ENCODE peak calls at places on chromosomes 4 and X, in seven cellular contexts. Y is stomach, W is HCT116, U is transverse colon, X is breast epithelium, Q is HL-60, I is spleen. P is an unnamed sample.

GRCh38 chr4:37244583-37245390 is at the start of gene NWD2:
- DNase-seq in Y (no peak), W (no peak), U (peak; percentile 13), X (no peak), Q (no peak), I (no peak), P (no peak)

GRCh38 chr4:1661695-1662094 is 22.4 kb downstream of the FAM53A start:
- DNase-seq in Y (no peak), W (peak; percentile 48), U (no peak), X (no peak), Q (no peak), I (no peak), P (no peak)

GRCh38 chr4:77308843-77309242 is 151.8 kb downstream of the CCNG2 start:
- DNase-seq in Y (no peak), W (peak; percentile 10), U (no peak), X (no peak), Q (peak; percentile 14), I (no peak), P (no peak)

GRCh38 chrX:23525531-23525930 is 141.8 kb upstream of the PRDX4 start:
- DNase-seq in Y (peak; percentile 48), W (no peak), U (no peak), X (peak; percentile 52), Q (no peak), I (no peak), P (no peak)

GRCh38 chr4:134337584-134337983 is 136.0 kb upstream of the PABPC4L start:
- DNase-seq in Y (no peak), W (no peak), U (no peak), X (no peak), Q (no peak), I (no peak), P (no peak)

GRCh38 chr4:94758141-94758699 is 465 bp downstream of the BMPR1B start:
- DNase-seq in Y (no peak), W (no peak), U (peak; percentile 13), X (no peak), Q (no peak), I (peak; percentile 76), P (no peak)

GRCh38 chr4:121182296-121182695 is 18.2 kb upstream of the TNIP3 start:
- DNase-seq in Y (no peak), W (no peak), U (no peak), X (no peak), Q (no peak), I (no peak), P (no peak)

GRCh38 chrX:34764842-34765241 is 107.8 kb upstream of the TMEM47 start:
- DNase-seq in Y (no peak), W (no peak), U (no peak), X (no peak), Q (no peak), I (no peak), P (no peak)

GRCh38 chrX:155231163-155231562 is 14.9 kb downstream of the VBP1 start:
- DNase-seq in Y (no peak), W (no peak), U (no peak), X (no peak), Q (no peak), I (no peak), P (no peak)

GRCh38 chr4:38141808-38142500 is 181.8 kb downstream of the PTTG2 start:
- DNase-seq in Y (no peak), W (no peak), U (no peak), X (no peak), Q (no peak), I (no peak), P (no peak)

DNA sequence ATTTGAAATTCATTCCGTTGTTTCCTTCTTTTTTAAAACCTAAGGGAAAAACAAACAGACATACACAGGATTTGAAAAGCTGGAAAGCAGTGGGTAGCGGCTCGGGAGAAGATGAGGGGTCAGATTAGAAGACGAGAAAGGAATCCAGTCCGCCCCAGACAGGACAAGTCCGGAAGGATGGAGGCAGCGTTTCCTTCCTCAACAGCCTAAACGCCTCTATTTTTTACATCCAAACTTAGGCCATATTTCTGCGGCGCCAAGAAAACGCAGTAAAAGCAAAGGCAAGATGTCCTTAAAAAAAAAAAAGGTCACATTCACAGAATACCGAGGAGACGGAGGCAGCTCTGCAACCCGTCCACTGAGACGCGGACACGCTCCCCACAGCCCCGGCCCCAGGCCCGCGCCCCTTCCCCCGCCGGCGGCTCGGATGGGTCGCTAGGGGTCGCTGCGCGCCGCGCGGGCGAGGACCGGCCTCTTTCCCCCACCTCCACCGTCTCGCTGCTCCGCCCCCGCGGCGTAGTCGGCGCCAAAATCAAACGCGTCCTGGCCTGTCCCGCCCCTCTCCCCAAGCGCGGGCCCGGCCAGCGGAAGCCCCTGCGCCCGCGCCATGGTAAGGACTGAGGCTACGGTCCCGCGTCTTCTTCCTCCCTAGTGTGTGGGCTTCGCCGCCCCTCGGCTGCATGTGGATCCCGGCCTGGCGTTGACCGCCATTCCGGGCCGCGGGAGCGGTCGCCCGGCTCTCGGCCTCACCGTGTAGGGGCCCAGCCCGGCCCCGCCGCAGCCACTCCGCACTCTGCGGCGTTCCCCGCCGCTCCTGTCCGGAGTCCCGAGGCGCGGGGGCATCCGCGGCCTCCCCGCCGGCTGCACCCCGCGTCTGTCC is at the start of gene MND1:
- DNase-seq in Y (peak; percentile 79), W (peak; percentile 68), U (peak; percentile 86), X (peak; percentile 81), Q (peak; percentile 72), I (peak; percentile 96), P (no peak)
- TF ChIP-seq POLR2AphosphoS5 in Y (no peak), W (peak; percentile 82), U (peak; percentile 60), X (no peak), Q (peak; percentile 83), I (peak; percentile 85), P (peak; percentile 72)

GRCh38 chr4:5753366-5753765 is 42.4 kb downstream of the EVC start:
- DNase-seq in Y (no peak), W (no peak), U (no peak), X (no peak), Q (no peak), I (no peak), P (no peak)

GRCh38 chr4:5752803-5753184 is 41.8 kb downstream of the EVC start:
- DNase-seq in Y (no peak), W (no peak), U (no peak), X (no peak), Q (no peak), I (no peak), P (no peak)

GRCh38 chr4:5751073-5751917 is 40.3 kb downstream of the EVC start:
- DNase-seq in Y (no peak), W (no peak), U (no peak), X (no peak), Q (no peak), I (no peak), P (no peak)

GRCh38 chr4:5753766-5754528 is 42.9 kb downstream of the EVC start:
- DNase-seq in Y (no peak), W (peak; percentile 71), U (no peak), X (no peak), Q (no peak), I (no peak), P (peak; percentile 46)

DNA sequence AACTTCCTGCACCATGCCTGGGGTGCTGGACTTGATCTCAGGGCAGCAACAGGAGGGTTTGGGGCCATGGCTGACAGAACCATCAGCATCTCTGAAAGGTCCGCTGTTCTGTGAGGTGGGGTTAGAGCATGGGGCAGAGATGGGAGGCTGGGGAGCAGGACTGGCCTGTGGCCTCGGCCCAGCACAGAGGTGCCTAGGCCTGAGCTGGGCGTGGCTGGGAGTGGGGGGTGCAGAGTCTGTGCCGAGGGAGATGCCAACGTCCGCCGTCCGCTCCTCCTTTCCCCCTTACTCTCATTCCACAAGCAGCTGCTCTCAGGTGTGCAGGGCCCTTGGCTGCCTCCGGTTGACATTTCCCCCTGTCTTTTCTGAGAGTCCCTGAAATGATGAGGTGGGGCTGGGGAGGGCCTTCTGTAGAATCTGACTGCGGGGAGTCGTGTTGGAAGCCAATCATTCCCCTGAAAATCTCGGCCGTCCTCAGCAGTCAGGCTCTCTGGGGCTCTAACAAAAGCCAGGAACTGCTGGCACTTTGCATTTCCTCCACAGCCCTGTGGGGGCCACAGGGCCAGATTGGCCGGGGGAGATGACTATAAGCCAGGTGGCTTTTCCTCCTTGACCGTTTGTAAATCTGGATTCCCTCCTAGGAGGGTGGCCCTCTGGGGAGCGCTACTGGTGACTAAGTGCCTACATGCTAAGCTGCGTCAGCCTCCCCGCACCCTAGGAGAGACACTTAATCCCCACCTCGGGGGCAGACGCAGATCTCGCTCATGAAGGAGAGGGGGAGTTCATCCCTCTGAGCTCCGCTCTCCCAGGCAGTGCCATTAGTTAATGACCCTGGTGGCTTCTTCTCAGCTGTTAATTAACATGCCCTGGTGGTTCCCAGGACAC is 41.2 kb downstream of the EVC start:
- DNase-seq in Y (no peak), W (no peak), U (no peak), X (no peak), Q (no peak), I (no peak), P (no peak)
- H3K4me3 ChIP-seq in Y (no peak overlapping the region), W (no peak overlapping the region), U (no peak overlapping the region), X (no peak overlapping the region), Q (no peak overlapping the region), I (no peak overlapping the region), P (no peak overlapping the region)

DNA sequence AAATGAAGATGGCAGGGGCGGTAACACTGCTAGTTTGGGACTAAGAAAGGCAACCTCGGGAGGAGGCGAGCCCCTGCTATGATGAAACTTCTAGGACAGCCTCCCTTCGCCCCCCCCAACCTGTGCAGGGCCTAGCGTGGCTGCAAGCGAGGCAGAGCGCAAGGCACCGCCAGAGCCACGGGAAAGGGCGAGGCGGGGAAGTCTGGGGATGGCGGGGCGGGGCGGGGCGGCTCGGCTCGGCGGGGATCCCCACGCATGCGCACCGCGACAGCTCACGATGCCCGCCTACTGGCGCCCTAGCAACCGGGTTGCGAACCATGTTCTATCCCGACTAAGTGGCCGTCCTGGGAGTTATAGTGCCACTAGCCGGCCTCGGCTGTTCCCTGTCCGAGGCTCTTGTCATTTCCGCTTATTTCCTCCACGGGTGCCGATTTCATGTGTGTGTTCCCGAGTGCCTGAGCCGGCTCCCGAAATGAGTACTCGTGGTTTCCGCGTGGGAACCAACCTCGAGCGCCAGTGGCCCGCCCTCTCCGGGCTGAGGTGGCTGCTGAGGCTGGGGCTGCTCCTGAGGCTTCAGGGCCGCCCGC is 28.7 kb upstream of the RBMX start:
- DNase-seq in Y (peak; percentile 80), W (peak; percentile 24), U (peak; percentile 84), X (peak; percentile 69), Q (peak; percentile 45), I (peak; percentile 91), P (peak; percentile 30)
- TF ChIP-seq POLR2AphosphoS5 in Y (peak; percentile 2), W (peak; percentile 43), U (no peak), X (peak; percentile 24), Q (no peak), I (peak; percentile 68), P (peak; percentile 57)

GRCh38 chrX:46485897-46486296 is 59.3 kb downstream of the ZNF674 start:
- DNase-seq in Y (no peak), W (no peak), U (no peak), X (no peak), Q (no peak), I (no peak), P (no peak)

GRCh38 chrX:46488712-46489111 is 56.5 kb downstream of the ZNF674 start:
- DNase-seq in Y (no peak), W (no peak), U (no peak), X (no peak), Q (no peak), I (no peak), P (no peak)
- H3K4me3 ChIP-seq in Y (no peak overlapping the region), W (no peak overlapping the region), U (no peak overlapping the region), X (no peak overlapping the region), Q (no peak overlapping the region), I (no peak overlapping the region), P (no peak overlapping the region)

P was measured in Panc1.